ENCODE peak calls at places on chromosomes 2 and 18, in six cellular contexts. C is HFF-Myc; S is GM04504; G is breast epithelium; F is activated T-helper 1 cell treated with anti-CD3 and anti-CD28 coated beads, Interleukin-2, amount 50 U/mL, for 16 hours; A is neural crest cell. M is an unnamed sample.
A peak's percentile ranks its signal among the peaks of the same experiment; 100 is the strongest.

GRCh38 chr18:79487198-79488165 is 91.8 kb downstream of the NFATC1 start:
- DNase-seq in C (no peak), S (no peak), G (no peak), F (no peak), A (no peak), M (peak; percentile 56)

GRCh38 chr18:12783524-12783923 is 80.7 kb downstream of the PSMG2 start:
- DNase-seq in C (no peak), S (no peak), G (no peak), F (no peak), A (no peak), M (no peak)

GRCh38 chr2:188512456-188512855 is 220.8 kb downstream of the GULP1 start:
- DNase-seq in C (peak; percentile 32), S (no peak), G (no peak), F (no peak), A (no peak), M (no peak)

GRCh38 chr18:58592223-58593214 is 36.4 kb downstream of the ALPK2 start:
- DNase-seq in C (no peak), S (no peak), G (no peak), F (no peak), A (no peak), M (no peak)

GRCh38 chr2:241843321-241844065 is 15.2 kb downstream of the PDCD1 start:
- DNase-seq in C (no peak), S (no peak), G (no peak), F (no peak), A (no peak), M (no peak)

GRCh38 chr2:88481937-88482336 is 29.4 kb upstream of the FOXI3 start:
- DNase-seq in C (peak; percentile 17), S (no peak), G (no peak), F (no peak), A (no peak), M (no peak)

GRCh38 chr2:36214682-36215081 is 140.9 kb upstream of the CRIM1 start:
- DNase-seq in C (no peak), S (no peak), G (no peak), F (no peak), A (no peak), M (no peak)

GRCh38 chr2:239204876-239205468 is 195.8 kb downstream of the HDAC4 start:
- DNase-seq in C (no peak), S (no peak), G (no peak), F (no peak), A (no peak), M (no peak)

GRCh38 chr2:23436346-23437099 is 51.5 kb downstream of the KLHL29 start:
- DNase-seq in C (no peak), S (no peak), G (peak; percentile 17), F (no peak), A (no peak), M (no peak)

M was measured in natural killer cell treated with Interleukin-12 subunit alpha and Interleukin-12 subunit beta and Interleukin-15 and Interleukin-18, amount 100 ng/mL, for 72 hours.